ENCODE peak calls at places on chromosomes 13 and 19, in six cellular contexts. One of them, this sample, is unnamed.

GRCh38 chr13:25948910-25949309 is 102.9 kb downstream of the SHISA2 start:
- DNase-seq in AG10803: no peak
- DNase-seq in lower lobe of right lung: no peak
- DNase-seq in fibroblast of mammary gland: no peak
- DNase-seq in fibroblast of lung: peak
- DNase-seq in stomach: no peak
- DNase-seq in this sample: no peak

GRCh38 chr19:6047741-6048231 is 62.5 kb downstream of the RFX2 start:
- DNase-seq in AG10803: peak
- DNase-seq in lower lobe of right lung: no peak
- DNase-seq in fibroblast of mammary gland: peak
- DNase-seq in fibroblast of lung: peak
- DNase-seq in stomach: no peak
- DNase-seq in this sample: peak

GRCh38 chr19:52494518-52494917 is 33.0 kb upstream of the ZNF808 start:
- DNase-seq in AG10803: no peak
- DNase-seq in lower lobe of right lung: no peak
- DNase-seq in fibroblast of mammary gland: no peak
- DNase-seq in fibroblast of lung: no peak
- DNase-seq in stomach: no peak
- DNase-seq in this sample: no peak

GRCh38 chr13:111900390-111901180 is 166.4 kb upstream of the SOX1 start:
- DNase-seq in AG10803: no peak
- DNase-seq in lower lobe of right lung: no peak
- DNase-seq in fibroblast of mammary gland: no peak
- DNase-seq in fibroblast of lung: no peak
- DNase-seq in stomach: no peak
- DNase-seq in this sample: no peak

GRCh38 chr19:33794578-33795369 is 1.9 kb upstream of the KCTD15 start:
- DNase-seq in AG10803: no peak
- DNase-seq in lower lobe of right lung: no peak
- DNase-seq in fibroblast of mammary gland: peak
- DNase-seq in fibroblast of lung: peak
- DNase-seq in stomach: no peak
- DNase-seq in this sample: peak

GRCh38 chr19:15195987-15196682 is 4.7 kb downstream of the NOTCH3 start:
- DNase-seq in AG10803: no peak
- DNase-seq in lower lobe of right lung: peak
- DNase-seq in fibroblast of mammary gland: no peak
- DNase-seq in fibroblast of lung: peak
- DNase-seq in stomach: peak
- DNase-seq in this sample: no peak

GRCh38 chr13:29858231-29858630 is 7.8 kb upstream of the UBL3 start:
- DNase-seq in AG10803: no peak
- DNase-seq in lower lobe of right lung: no peak
- DNase-seq in fibroblast of mammary gland: peak
- DNase-seq in fibroblast of lung: no peak
- DNase-seq in stomach: no peak
- DNase-seq in this sample: no peak

GRCh38 chr13:93248627-93249047 is 22.0 kb downstream of the GPC6 start:
- DNase-seq in AG10803: no peak
- DNase-seq in lower lobe of right lung: peak
- DNase-seq in fibroblast of mammary gland: no peak
- DNase-seq in fibroblast of lung: peak
- DNase-seq in stomach: peak
- DNase-seq in this sample: peak

GRCh38 chr13:37326319-37326718 is 220.9 kb upstream of the CSNK1A1L start:
- DNase-seq in AG10803: peak
- DNase-seq in lower lobe of right lung: no peak
- DNase-seq in fibroblast of mammary gland: peak
- DNase-seq in fibroblast of lung: no peak
- DNase-seq in stomach: no peak
- DNase-seq in this sample: peak

GRCh38 chr19:35848919-35849505 is 3.3 kb downstream of the NPHS1 start:
- DNase-seq in AG10803: no peak
- DNase-seq in lower lobe of right lung: no peak
- DNase-seq in fibroblast of mammary gland: no peak
- DNase-seq in fibroblast of lung: no peak
- DNase-seq in stomach: no peak
- DNase-seq in this sample: no peak

GRCh38 chr13:108993346-108993745 is 363.9 kb downstream of the MYO16 start:
- DNase-seq in AG10803: peak
- DNase-seq in lower lobe of right lung: no peak
- DNase-seq in fibroblast of mammary gland: peak
- DNase-seq in fibroblast of lung: peak
- DNase-seq in stomach: no peak
- DNase-seq in this sample: no peak

GRCh38 chr13:21573920-21574712 is 29.9 kb downstream of the MICU2 start:
- DNase-seq in AG10803: no peak
- DNase-seq in lower lobe of right lung: no peak
- DNase-seq in fibroblast of mammary gland: no peak
- DNase-seq in fibroblast of lung: peak
- DNase-seq in stomach: no peak
- DNase-seq in this sample: no peak

GRCh38 chr13:39603424-39603947 is 493 bp upstream of the LHFPL6 start:
- DNase-seq in AG10803: peak
- DNase-seq in lower lobe of right lung: no peak
- DNase-seq in fibroblast of mammary gland: peak
- DNase-seq in fibroblast of lung: peak
- DNase-seq in stomach: no peak
- DNase-seq in this sample: peak

GRCh38 chr19:38734426-38735256 is 9.6 kb downstream of the CAPN12 start:
- DNase-seq in AG10803: peak
- DNase-seq in lower lobe of right lung: peak
- DNase-seq in fibroblast of mammary gland: no peak
- DNase-seq in fibroblast of lung: peak
- DNase-seq in stomach: peak
- DNase-seq in this sample: no peak

GRCh38 chr13:51797664-51798488 is 6.1 kb downstream of the DHRS12 start:
- DNase-seq in AG10803: peak
- DNase-seq in lower lobe of right lung: no peak
- DNase-seq in fibroblast of mammary gland: peak
- DNase-seq in fibroblast of lung: peak
- DNase-seq in stomach: peak
- DNase-seq in this sample: peak

GRCh38 chr19:18417250-18418033 is 1.8 kb upstream of the SSBP4 start:
- DNase-seq in AG10803: peak
- DNase-seq in lower lobe of right lung: peak
- DNase-seq in fibroblast of mammary gland: peak
- DNase-seq in fibroblast of lung: peak
- DNase-seq in stomach: no peak
- DNase-seq in this sample: peak

GRCh38 chr13:92989301-92989700 is 237.3 kb upstream of the GPC6 start:
- DNase-seq in AG10803: no peak
- DNase-seq in lower lobe of right lung: no peak
- DNase-seq in fibroblast of mammary gland: no peak
- DNase-seq in fibroblast of lung: peak
- DNase-seq in stomach: no peak
- DNase-seq in this sample: no peak

GRCh38 chr19:49057636-49058234 is at the start of gene CGB7:
- DNase-seq in AG10803: peak
- DNase-seq in lower lobe of right lung: peak
- DNase-seq in fibroblast of mammary gland: peak
- DNase-seq in fibroblast of lung: peak
- DNase-seq in stomach: peak
- DNase-seq in this sample: peak

GRCh38 chr13:67048793-67049150 is 181.4 kb downstream of the PCDH9 start:
- DNase-seq in AG10803: peak
- DNase-seq in lower lobe of right lung: no peak
- DNase-seq in fibroblast of mammary gland: peak
- DNase-seq in fibroblast of lung: peak
- DNase-seq in stomach: no peak
- DNase-seq in this sample: peak

GRCh38 chr13:111415216-111415615 is 94.8 kb downstream of the TEX29 start:
- DNase-seq in AG10803: no peak
- DNase-seq in lower lobe of right lung: no peak
- DNase-seq in fibroblast of mammary gland: no peak
- DNase-seq in fibroblast of lung: no peak
- DNase-seq in stomach: no peak
- DNase-seq in this sample: no peak

GRCh38 chr19:3979674-3980352 is 5.5 kb downstream of the EEF2 start:
- DNase-seq in AG10803: no peak
- DNase-seq in lower lobe of right lung: no peak
- DNase-seq in fibroblast of mammary gland: no peak
- DNase-seq in fibroblast of lung: no peak
- DNase-seq in stomach: no peak
- DNase-seq in this sample: no peak

GRCh38 chr13:51040431-51040830 is 70.6 kb downstream of the C13orf42 start:
- DNase-seq in AG10803: no peak
- DNase-seq in lower lobe of right lung: no peak
- DNase-seq in fibroblast of mammary gland: no peak
- DNase-seq in fibroblast of lung: no peak
- DNase-seq in stomach: no peak
- DNase-seq in this sample: no peak

GRCh38 chr19:6271721-6272410 is 7.9 kb downstream of the MLLT1 start:
- DNase-seq in AG10803: peak
- DNase-seq in lower lobe of right lung: peak
- DNase-seq in fibroblast of mammary gland: peak
- DNase-seq in fibroblast of lung: peak
- DNase-seq in stomach: peak
- DNase-seq in this sample: peak

GRCh38 chr19:32227561-32228165 is 117.7 kb upstream of the ZNF507 start:
- DNase-seq in AG10803: no peak
- DNase-seq in lower lobe of right lung: no peak
- DNase-seq in fibroblast of mammary gland: no peak
- DNase-seq in fibroblast of lung: no peak
- DNase-seq in stomach: no peak
- DNase-seq in this sample: no peak
- TF ChIP-seq CTCF in AG10803: no peak
- TF ChIP-seq CTCF in lower lobe of right lung: no peak
- TF ChIP-seq CTCF in fibroblast of mammary gland: no peak
- TF ChIP-seq CTCF in fibroblast of lung: no peak
- TF ChIP-seq CTCF in stomach: no peak
- TF ChIP-seq CTCF in this sample: no peak

GRCh38 chr19:7701654-7702457 is at the start of gene FCER2:
- DNase-seq in AG10803: no peak
- DNase-seq in lower lobe of right lung: no peak
- DNase-seq in fibroblast of mammary gland: no peak
- DNase-seq in fibroblast of lung: no peak
- DNase-seq in stomach: no peak
- DNase-seq in this sample: no peak
- H3K4me3 ChIP-seq in AG10803: no peak
- H3K4me3 ChIP-seq in lower lobe of right lung: no peak
- H3K4me3 ChIP-seq in fibroblast of mammary gland: no peak
- H3K4me3 ChIP-seq in fibroblast of lung: no peak
- H3K4me3 ChIP-seq in stomach: no peak
- H3K4me3 ChIP-seq in this sample: no peak

DNA sequence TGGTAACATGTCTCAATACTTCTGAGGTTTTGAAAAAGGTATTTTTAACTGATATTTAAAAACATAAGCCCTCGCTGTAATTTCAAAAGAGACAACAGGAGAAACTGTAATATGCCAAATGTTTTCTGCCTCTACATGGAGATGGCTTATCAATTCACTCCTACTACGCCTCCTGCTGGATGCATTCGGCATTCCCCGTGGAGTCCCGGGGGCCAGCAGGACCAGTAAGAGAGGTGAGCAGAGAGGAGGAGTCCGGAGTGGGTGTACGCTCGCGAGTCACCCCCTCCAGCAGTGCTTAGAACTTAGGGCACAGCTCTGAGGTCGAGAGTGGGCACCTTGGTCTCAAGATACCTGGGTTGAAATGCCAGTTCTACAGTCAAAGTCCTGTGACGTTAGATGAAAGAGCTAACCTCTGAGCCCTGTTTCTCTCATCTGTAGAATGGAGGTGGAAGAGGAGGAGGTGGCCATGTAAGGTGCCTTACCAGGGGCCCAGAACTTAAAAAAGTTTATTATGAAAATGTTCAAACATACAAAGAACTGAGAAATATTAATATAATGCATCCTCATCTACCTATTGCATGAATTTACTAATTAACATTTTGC is 110.2 kb downstream of the STK24 start:
- DNase-seq in AG10803: peak
- DNase-seq in lower lobe of right lung: no peak
- DNase-seq in fibroblast of mammary gland: peak
- DNase-seq in fibroblast of lung: peak
- DNase-seq in stomach: no peak
- DNase-seq in this sample: peak
- TF ChIP-seq CTCF in AG10803: peak
- TF ChIP-seq CTCF in lower lobe of right lung: peak
- TF ChIP-seq CTCF in fibroblast of mammary gland: peak
- TF ChIP-seq CTCF in fibroblast of lung: peak
- TF ChIP-seq CTCF in stomach: no peak
- TF ChIP-seq CTCF in this sample: peak

DNA sequence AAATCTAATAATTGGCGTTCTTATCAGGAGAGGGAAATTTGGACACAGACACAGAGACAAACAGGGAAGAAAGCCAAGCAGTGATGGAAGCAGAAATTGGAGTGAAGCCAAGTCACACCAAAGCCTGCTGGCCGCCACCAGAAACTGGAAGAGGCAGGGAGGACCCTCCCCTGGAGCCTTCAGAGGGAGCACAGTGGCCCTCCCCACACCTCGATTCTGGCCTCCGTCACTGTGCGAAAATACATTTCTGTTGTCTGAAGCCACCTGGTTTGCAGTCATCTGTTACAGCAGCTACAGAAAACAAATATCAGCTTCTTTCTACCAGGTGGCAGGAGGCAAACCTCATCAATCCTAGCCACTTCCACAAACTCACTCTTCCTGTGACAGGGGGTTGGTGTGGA is 8.3 kb upstream of the TLE6 start:
- DNase-seq in AG10803: no peak
- DNase-seq in lower lobe of right lung: no peak
- DNase-seq in fibroblast of mammary gland: peak
- DNase-seq in fibroblast of lung: peak
- DNase-seq in stomach: peak
- DNase-seq in this sample: peak
- H3K4me3 ChIP-seq in AG10803: no peak
- H3K4me3 ChIP-seq in lower lobe of right lung: no peak
- H3K4me3 ChIP-seq in fibroblast of mammary gland: no peak
- H3K4me3 ChIP-seq in fibroblast of lung: no peak
- H3K4me3 ChIP-seq in stomach: no peak
- H3K4me3 ChIP-seq in this sample: no peak

GRCh38 chr19:7908742-7909461 is 5.2 kb downstream of the MAP2K7 start:
- DNase-seq in AG10803: no peak
- DNase-seq in lower lobe of right lung: no peak
- DNase-seq in fibroblast of mammary gland: no peak
- DNase-seq in fibroblast of lung: no peak
- DNase-seq in stomach: no peak
- DNase-seq in this sample: no peak
- TF ChIP-seq CTCF in AG10803: no peak
- TF ChIP-seq CTCF in lower lobe of right lung: no peak
- TF ChIP-seq CTCF in fibroblast of mammary gland: no peak
- TF ChIP-seq CTCF in fibroblast of lung: no peak
- TF ChIP-seq CTCF in stomach: no peak
- TF ChIP-seq CTCF in this sample: no peak

This sample was measured in fibroblast of pulmonary artery.